ENCODE peak calls at places on chromosomes 7 and 10, in four cellular contexts. H is upper lobe of right lung; D is IMR-90; O is CD4-positive, CD25-positive, alpha-beta regulatory T cell. M is an unnamed sample.

GRCh38 chr10:95268438-95268837 is 22.4 kb downstream of the PDLIM1 start:
- DNase-seq in H (no peak), D (peak; percentile 60), O (no peak), M (peak; percentile 24)

GRCh38 chr7:66627876-66628360 is 763 bp upstream of the KCTD7 start:
- DNase-seq in H (no peak), D (no peak), O (no peak), M (no peak)

GRCh38 chr10:87927091-87927490 is 63.7 kb downstream of the PTEN start:
- DNase-seq in H (no peak), D (no peak), O (no peak), M (no peak)

GRCh38 chr7:105246195-105247078 is 142.3 kb downstream of the SRPK2 start:
- DNase-seq in H (no peak), D (no peak), O (no peak), M (no peak)

GRCh38 chr10:8588135-8588534 is 533.6 kb downstream of the GATA3 start:
- DNase-seq in H (no peak), D (no peak), O (no peak), M (no peak)

GRCh38 chr7:117808273-117808868 is 64.9 kb downstream of the CTTNBP2 start:
- DNase-seq in H (no peak), D (no peak), O (no peak), M (no peak)

GRCh38 chr7:100890640-100891521 is 1.4 kb upstream of the UFSP1 start:
- DNase-seq in H (no peak), D (no peak), O (no peak), M (no peak)

GRCh38 chr7:4144171-4144701 is 537.9 kb upstream of the FOXK1 start:
- DNase-seq in H (no peak), D (no peak), O (no peak), M (no peak)

GRCh38 chr7:26860361-26860760 is 4.0 kb downstream of the SKAP2 start:
- DNase-seq in H (no peak), D (no peak), O (no peak), M (peak; percentile 47)

GRCh38 chr10:28077889-28078288 is 79.0 kb upstream of the ODAD2 start:
- DNase-seq in H (no peak), D (peak; percentile 47), O (no peak), M (no peak)

GRCh38 chr7:36630112-36630650 is 94.1 kb downstream of the AOAH start:
- DNase-seq in H (no peak), D (no peak), O (no peak), M (no peak)

GRCh38 chr7:53521638-53522184 is 486.3 kb downstream of the POM121L12 start:
- DNase-seq in H (no peak), D (no peak), O (no peak), M (no peak)

GRCh38 chr7:97771576-97771975 is 39.7 kb downstream of the TAC1 start:
- DNase-seq in H (no peak), D (no peak), O (no peak), M (peak; percentile 64)

GRCh38 chr10:91210435-91210834 is 10.0 kb upstream of the PCGF5 start:
- DNase-seq in H (peak; percentile 78), D (no peak), O (peak; percentile 47), M (peak; percentile 80)

GRCh38 chr7:68562323-68562899 is 1035.9 kb upstream of the AUTS2 start:
- DNase-seq in H (no peak), D (no peak), O (no peak), M (no peak)

GRCh38 chr7:129143724-129144094 is 798 bp upstream of the TSPAN33 start:
- DNase-seq in H (no peak), D (no peak), O (no peak), M (no peak)

GRCh38 chr7:28176174-28176573 is 4.4 kb downstream of the JAZF1 start:
- DNase-seq in H (no peak), D (peak; percentile 31), O (no peak), M (no peak)

GRCh38 chr10:119644215-119644826 is 6.9 kb upstream of the BAG3 start:
- DNase-seq in H (no peak), D (no peak), O (no peak), M (no peak)

GRCh38 chr7:129741011-129741410 is 129.5 kb downstream of the NRF1 start:
- DNase-seq in H (no peak), D (no peak), O (no peak), M (no peak)

GRCh38 chr10:29603516-29603915 is 31.3 kb downstream of the SVIL start:
- DNase-seq in H (no peak), D (no peak), O (no peak), M (no peak)

GRCh38 chr7:1087952-1088920 is at the start of gene GPER1:
- DNase-seq in H (peak; percentile 82), D (peak; percentile 24), O (no peak), M (peak; percentile 87)

GRCh38 chr10:75396861-75397570 is 4.5 kb downstream of the ZNF503 start:
- DNase-seq in H (peak; percentile 78), D (no peak), O (no peak), M (peak; percentile 33)

GRCh38 chr10:75398238-75398629 is 3.3 kb downstream of the ZNF503 start:
- DNase-seq in H (no peak), D (no peak), O (no peak), M (no peak)

GRCh38 chr10:75398630-75399460 is 2.7 kb downstream of the ZNF503 start:
- DNase-seq in H (peak; percentile 75), D (no peak), O (no peak), M (peak; percentile 22)

GRCh38 chr10:75395955-75396860 is 5.4 kb downstream of the ZNF503 start:
- DNase-seq in H (peak; percentile 78), D (no peak), O (no peak), M (peak; percentile 41)

GRCh38 chr10:75397571-75397921 is 4.0 kb downstream of the ZNF503 start:
- DNase-seq in H (no peak), D (no peak), O (no peak), M (no peak)
- H3K4me3 ChIP-seq in H (peak overlapping the region; percentile 81), D (peak overlapping the region; percentile 99), O (no peak overlapping the region), M (peak overlapping the region; percentile 56)

GRCh38 chr10:58622286-58622685 is 109.6 kb downstream of the BICC1 start:
- DNase-seq in H (no peak), D (peak; percentile 68), O (no peak), M (no peak)
- H3K4me1 ChIP-seq in H (no peaks in the 10 kb centered on the region), D (peaks cover 2% of the 10 kb centered on the region), O (no peaks in the 10 kb centered on the region), M (no peaks in the 10 kb centered on the region)

DNA sequence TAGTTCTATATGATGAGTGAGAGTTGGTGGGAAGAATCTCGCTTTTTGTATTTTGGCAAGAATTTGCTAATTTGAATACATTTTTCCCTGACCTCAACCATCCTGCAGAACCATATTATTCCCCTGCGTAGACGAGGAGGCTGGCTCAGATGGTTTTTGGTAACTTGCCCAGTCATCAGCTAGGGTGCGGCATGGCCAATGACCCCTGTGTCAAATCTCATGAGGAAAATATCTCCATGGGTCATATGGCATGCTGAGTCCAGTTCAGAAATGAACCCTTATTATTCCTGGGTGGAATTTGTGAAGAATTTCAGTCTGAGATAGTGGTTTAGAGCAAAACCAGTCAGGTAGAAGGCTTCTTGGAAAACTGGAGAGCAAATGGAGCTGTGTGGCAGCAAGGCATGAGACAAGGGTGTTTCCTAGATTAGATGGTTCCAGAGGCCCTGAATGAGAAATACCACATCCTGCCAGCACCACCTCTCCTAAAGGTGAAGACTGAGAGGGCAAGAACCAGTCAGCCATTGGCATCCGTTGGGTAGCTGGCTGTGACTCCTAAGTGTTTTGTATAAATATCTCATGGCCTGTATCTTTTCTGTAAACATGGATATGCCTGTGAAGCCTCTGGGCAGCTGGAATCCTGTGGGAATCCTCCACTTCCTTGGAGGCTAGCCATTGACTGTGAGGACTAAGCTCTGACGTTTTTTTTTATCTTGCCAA is 5.8 kb upstream of the UPP1 start:
- DNase-seq in H (no peak), D (peak; percentile 92), O (peak; percentile 85), M (no peak)
- H3K27ac ChIP-seq in H (no peak overlapping the region), D (no peak overlapping the region), O (no peak overlapping the region), M (peak overlapping the region; percentile 19)

GRCh38 chr10:84352251-84352842 is 24.0 kb downstream of the CCSER2 start:
- DNase-seq in H (peak; percentile 73), D (peak; percentile 72), O (peak; percentile 78), M (peak; percentile 80)

GRCh38 chr10:84355106-84355505 is 26.7 kb downstream of the CCSER2 start:
- DNase-seq in H (no peak), D (no peak), O (no peak), M (no peak)

GRCh38 chr10:84356951-84357350 is 28.6 kb downstream of the CCSER2 start:
- DNase-seq in H (no peak), D (no peak), O (no peak), M (no peak)

GRCh38 chr10:84353052-84353803 is 24.8 kb downstream of the CCSER2 start:
- DNase-seq in H (no peak), D (no peak), O (peak; percentile 32), M (peak; percentile 62)

GRCh38 chr10:84354623-84355022 is 26.2 kb downstream of the CCSER2 start:
- DNase-seq in H (no peak), D (no peak), O (no peak), M (no peak)
- H3K4me3 ChIP-seq in H (no peak overlapping the region), D (no peak overlapping the region), O (no peak overlapping the region), M (no peak overlapping the region)

DNA sequence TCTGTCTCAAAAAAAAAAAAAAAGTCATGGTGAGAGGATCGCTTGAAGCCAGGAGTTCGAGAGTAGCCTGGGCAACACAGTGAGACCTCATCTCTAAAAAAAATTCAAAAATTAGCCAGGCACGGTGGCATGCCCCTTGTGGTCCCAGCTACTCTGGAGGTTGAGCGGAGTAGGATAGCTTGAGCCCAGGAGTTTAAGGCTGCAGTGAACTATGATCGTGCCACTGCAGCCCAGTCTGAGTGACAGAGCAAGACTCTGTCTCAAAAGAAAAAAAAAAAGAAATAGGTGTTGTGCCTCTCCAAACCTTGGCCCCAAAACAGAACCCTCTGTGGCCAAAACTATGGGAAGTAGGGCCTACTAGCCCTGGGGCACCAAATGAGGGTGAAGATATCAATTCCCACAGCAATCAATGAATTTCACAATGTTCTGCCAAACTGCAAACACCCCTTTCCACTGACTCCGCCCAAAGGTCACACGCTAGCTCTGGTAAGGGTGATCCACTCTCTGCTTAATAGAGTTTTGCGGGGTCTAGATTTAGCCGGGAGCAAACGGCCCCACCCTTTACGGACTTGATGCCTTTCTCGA is 16.9 kb downstream of the SSC4D start:
- DNase-seq in H (no peak), D (no peak), O (no peak), M (no peak)
- H3K4me1 ChIP-seq in H (peaks cover 17% of the 10 kb centered on the region), D (peaks cover 20% of the 10 kb centered on the region), O (peaks cover 22% of the 10 kb centered on the region), M (no peaks in the 10 kb centered on the region)